ENCODE peak calls at places on chromosome 13, in six cellular contexts. One of them, this sample, is unnamed.
A peak's percentile ranks its signal among the peaks of the same experiment; 100 is the strongest.

GRCh38 chr13:45180303-45180702 is 20.5 kb downstream of the KCTD4 start:
- DNase-seq in heart right ventricle: no peak
- DNase-seq in SK-N-SH: no peak
- DNase-seq in cardiac muscle cell: no peak
- DNase-seq in mucosa of descending colon: no peak
- DNase-seq in ovary: no peak
- DNase-seq in this sample: no peak

GRCh38 chr13:48126944-48127814 is 32.3 kb upstream of the MED4 start:
- DNase-seq in heart right ventricle: peak; percentile 76
- DNase-seq in SK-N-SH: peak; percentile 67
- DNase-seq in cardiac muscle cell: peak; percentile 71
- DNase-seq in mucosa of descending colon: no peak
- DNase-seq in ovary: peak; percentile 61
- DNase-seq in this sample: no peak

GRCh38 chr13:46580362-46580839 is 27.4 kb downstream of the LRCH1 start:
- DNase-seq in heart right ventricle: no peak
- DNase-seq in SK-N-SH: no peak
- DNase-seq in cardiac muscle cell: no peak
- DNase-seq in mucosa of descending colon: no peak
- DNase-seq in ovary: no peak
- DNase-seq in this sample: no peak

GRCh38 chr13:105806335-105806920 is 729.0 kb downstream of the EFNB2 start:
- DNase-seq in heart right ventricle: no peak
- DNase-seq in SK-N-SH: no peak
- DNase-seq in cardiac muscle cell: no peak
- DNase-seq in mucosa of descending colon: no peak
- DNase-seq in ovary: no peak
- DNase-seq in this sample: no peak

GRCh38 chr13:42373048-42373812 is 101.3 kb downstream of the AKAP11 start:
- DNase-seq in heart right ventricle: no peak
- DNase-seq in SK-N-SH: no peak
- DNase-seq in cardiac muscle cell: no peak
- DNase-seq in mucosa of descending colon: no peak
- DNase-seq in ovary: no peak
- DNase-seq in this sample: no peak

GRCh38 chr13:79941752-79942151 is 399.2 kb downstream of the SPRY2 start:
- DNase-seq in heart right ventricle: no peak
- DNase-seq in SK-N-SH: no peak
- DNase-seq in cardiac muscle cell: no peak
- DNase-seq in mucosa of descending colon: no peak
- DNase-seq in ovary: no peak
- DNase-seq in this sample: no peak

GRCh38 chr13:109700176-109700575 is 86.2 kb downstream of the IRS2 start:
- DNase-seq in heart right ventricle: peak; percentile 78
- DNase-seq in SK-N-SH: peak; percentile 87
- DNase-seq in cardiac muscle cell: peak; percentile 75
- DNase-seq in mucosa of descending colon: peak; percentile 92
- DNase-seq in ovary: peak; percentile 83
- DNase-seq in this sample: no peak

GRCh38 chr13:100657881-100658315 is 16.7 kb downstream of the TMTC4 start:
- DNase-seq in heart right ventricle: no peak
- DNase-seq in SK-N-SH: no peak
- DNase-seq in cardiac muscle cell: no peak
- DNase-seq in mucosa of descending colon: no peak
- DNase-seq in ovary: no peak
- DNase-seq in this sample: no peak

GRCh38 chr13:72774019-72774418 is 7.7 kb downstream of the DIS3 start:
- DNase-seq in heart right ventricle: no peak
- DNase-seq in SK-N-SH: no peak
- DNase-seq in cardiac muscle cell: no peak
- DNase-seq in mucosa of descending colon: no peak
- DNase-seq in ovary: no peak
- DNase-seq in this sample: no peak

GRCh38 chr13:95931300-95932025 is 121.7 kb downstream of the UGGT2 start:
- DNase-seq in heart right ventricle: no peak
- DNase-seq in SK-N-SH: no peak
- DNase-seq in cardiac muscle cell: no peak
- DNase-seq in mucosa of descending colon: no peak
- DNase-seq in ovary: no peak
- DNase-seq in this sample: no peak

GRCh38 chr13:72590091-72590490 is 137.3 kb downstream of the MZT1 start:
- DNase-seq in heart right ventricle: no peak
- DNase-seq in SK-N-SH: no peak
- DNase-seq in cardiac muscle cell: no peak
- DNase-seq in mucosa of descending colon: no peak
- DNase-seq in ovary: no peak
- DNase-seq in this sample: no peak

GRCh38 chr13:50149932-50150331 is 134.7 kb downstream of the KCNRG start:
- DNase-seq in heart right ventricle: no peak
- DNase-seq in SK-N-SH: no peak
- DNase-seq in cardiac muscle cell: peak; percentile 15
- DNase-seq in mucosa of descending colon: no peak
- DNase-seq in ovary: no peak
- DNase-seq in this sample: no peak

GRCh38 chr13:48585456-48585840 is 52.6 kb upstream of the RCBTB2 start:
- DNase-seq in heart right ventricle: no peak
- DNase-seq in SK-N-SH: no peak
- DNase-seq in cardiac muscle cell: no peak
- DNase-seq in mucosa of descending colon: no peak
- DNase-seq in ovary: no peak
- DNase-seq in this sample: no peak

GRCh38 chr13:76635232-76636021 is 250.8 kb downstream of the KCTD12 start:
- DNase-seq in heart right ventricle: no peak
- DNase-seq in SK-N-SH: no peak
- DNase-seq in cardiac muscle cell: no peak
- DNase-seq in mucosa of descending colon: no peak
- DNase-seq in ovary: no peak
- DNase-seq in this sample: no peak

GRCh38 chr13:97540696-97541095 is 106.7 kb downstream of the RAP2A start:
- DNase-seq in heart right ventricle: no peak
- DNase-seq in SK-N-SH: no peak
- DNase-seq in cardiac muscle cell: no peak
- DNase-seq in mucosa of descending colon: no peak
- DNase-seq in ovary: no peak
- DNase-seq in this sample: no peak
- H3K9me3 ChIP-seq in heart right ventricle: no peaks in the 10 kb centered on the region
- H3K9me3 ChIP-seq in SK-N-SH: no peaks in the 10 kb centered on the region
- H3K9me3 ChIP-seq in cardiac muscle cell: no peaks in the 10 kb centered on the region
- H3K9me3 ChIP-seq in mucosa of descending colon: no peaks in the 10 kb centered on the region
- H3K9me3 ChIP-seq in ovary: no peaks in the 10 kb centered on the region
- H3K9me3 ChIP-seq in this sample: no peaks in the 10 kb centered on the region

DNA sequence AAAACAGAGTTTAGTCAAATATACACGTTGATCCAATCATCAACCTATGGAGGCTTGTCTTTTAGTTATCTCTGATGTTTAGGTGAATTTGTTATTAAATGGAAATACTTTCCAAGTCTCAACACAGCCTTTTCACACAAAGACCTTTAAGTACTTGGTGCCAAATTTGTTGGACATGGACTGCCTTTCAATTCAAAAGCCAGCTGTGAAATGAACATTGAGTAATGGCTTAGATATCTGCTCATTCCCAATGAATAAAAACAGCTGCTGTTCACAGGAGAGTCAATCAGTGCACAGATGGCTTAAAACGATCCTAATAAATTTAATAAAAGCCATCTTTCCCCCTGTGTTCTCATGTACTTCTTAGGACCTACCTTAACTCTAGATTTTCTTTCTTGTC is 19.9 kb upstream of the DHRS12 start:
- DNase-seq in heart right ventricle: no peak
- DNase-seq in SK-N-SH: no peak
- DNase-seq in cardiac muscle cell: no peak
- DNase-seq in mucosa of descending colon: no peak
- DNase-seq in ovary: no peak
- DNase-seq in this sample: no peak
- H3K4me1 ChIP-seq in heart right ventricle: peaks cover 25% of the 10 kb centered on the region
- H3K4me1 ChIP-seq in SK-N-SH: peaks cover 16% of the 10 kb centered on the region
- H3K4me1 ChIP-seq in cardiac muscle cell: peaks cover 6% of the 10 kb centered on the region
- H3K4me1 ChIP-seq in mucosa of descending colon: no peaks in the 10 kb centered on the region
- H3K4me1 ChIP-seq in ovary: peaks cover 5% of the 10 kb centered on the region
- H3K4me1 ChIP-seq in this sample: peaks cover 80% of the 10 kb centered on the region

DNA sequence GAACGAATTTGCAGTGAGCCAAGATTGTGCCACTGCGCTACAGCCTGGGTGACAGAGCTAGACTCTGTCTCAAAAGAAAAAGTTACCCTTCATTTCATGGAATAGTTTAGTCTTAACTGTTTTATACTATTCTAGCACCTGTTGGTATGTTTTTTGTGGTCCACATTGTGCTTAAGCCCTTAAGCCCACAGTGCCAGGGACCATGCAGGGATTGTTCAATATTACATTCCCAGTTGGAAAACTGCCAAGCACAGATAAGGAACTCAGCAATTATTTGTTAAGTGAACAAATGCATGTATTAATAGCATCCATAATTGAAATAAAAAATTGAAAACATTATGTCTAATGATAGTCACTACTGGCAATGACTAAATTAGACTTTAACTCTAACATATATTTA is 193.5 kb downstream of the PCDH17 start:
- DNase-seq in heart right ventricle: no peak
- DNase-seq in SK-N-SH: no peak
- DNase-seq in cardiac muscle cell: no peak
- DNase-seq in mucosa of descending colon: no peak
- DNase-seq in ovary: no peak
- DNase-seq in this sample: no peak
- H3K9me3 ChIP-seq in heart right ventricle: no peaks in the 10 kb centered on the region
- H3K9me3 ChIP-seq in SK-N-SH: no peaks in the 10 kb centered on the region
- H3K9me3 ChIP-seq in cardiac muscle cell: no peaks in the 10 kb centered on the region
- H3K9me3 ChIP-seq in mucosa of descending colon: peaks cover 40% of the 10 kb centered on the region
- H3K9me3 ChIP-seq in ovary: no peaks in the 10 kb centered on the region
- H3K9me3 ChIP-seq in this sample: peaks cover 20% of the 10 kb centered on the region

DNA sequence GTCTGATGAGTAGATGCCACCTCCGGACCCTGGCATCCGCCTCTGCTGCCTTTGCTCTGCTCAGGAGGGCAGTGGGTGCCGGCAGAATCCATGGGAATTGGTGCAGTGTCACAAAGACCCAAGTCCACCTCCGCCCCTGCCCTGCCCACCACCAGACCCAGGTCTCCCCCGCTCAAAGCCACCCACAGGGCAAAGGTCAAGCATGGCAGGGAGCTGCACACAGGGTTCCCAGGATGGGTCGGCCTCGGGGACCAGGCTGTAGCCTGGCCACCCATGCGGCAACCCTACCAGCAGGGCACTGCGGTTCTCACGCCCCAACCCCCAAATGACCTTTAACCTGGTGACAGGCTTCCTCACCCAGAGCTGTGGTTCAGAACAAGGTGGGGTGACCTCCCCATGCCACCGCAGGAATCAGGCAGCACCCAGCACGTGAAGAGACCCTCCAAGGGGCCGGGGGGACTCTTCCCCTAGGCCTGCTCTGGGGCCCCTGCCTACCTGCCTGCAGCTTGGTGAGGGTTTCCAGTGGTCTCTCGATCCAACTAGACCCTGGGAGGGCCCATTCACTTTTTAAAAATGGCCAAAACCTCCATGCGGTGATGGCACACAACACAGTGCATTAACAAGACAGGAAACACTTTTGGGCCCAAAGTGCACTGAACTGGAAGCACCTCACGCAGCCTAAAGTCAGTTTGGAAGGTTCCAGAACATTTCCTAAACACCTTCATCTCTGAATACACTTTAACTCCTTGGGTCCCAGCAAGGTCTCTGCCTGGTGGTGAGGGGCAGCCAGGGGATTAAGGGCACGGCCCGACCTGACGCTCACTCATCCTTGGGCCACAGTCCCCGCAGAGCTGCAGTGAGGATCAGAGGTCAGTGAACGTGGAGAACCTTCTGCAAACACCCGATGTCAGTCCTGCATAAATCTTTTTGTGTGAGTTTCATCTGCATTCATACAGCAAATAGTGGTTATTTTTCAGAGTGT is 11.0 kb downstream of the GAS6 start:
- DNase-seq in heart right ventricle: no peak
- DNase-seq in SK-N-SH: no peak
- DNase-seq in cardiac muscle cell: no peak
- DNase-seq in mucosa of descending colon: peak; percentile 40
- DNase-seq in ovary: peak; percentile 38
- DNase-seq in this sample: peak; percentile 28
- H3K4me1 ChIP-seq in heart right ventricle: peaks cover 74% of the 10 kb centered on the region
- H3K4me1 ChIP-seq in SK-N-SH: peaks cover 27% of the 10 kb centered on the region
- H3K4me1 ChIP-seq in cardiac muscle cell: peaks cover 4% of the 10 kb centered on the region
- H3K4me1 ChIP-seq in mucosa of descending colon: peaks cover 67% of the 10 kb centered on the region
- H3K4me1 ChIP-seq in ovary: peaks cover 33% of the 10 kb centered on the region
- H3K4me1 ChIP-seq in this sample: peaks cover 27% of the 10 kb centered on the region

DNA sequence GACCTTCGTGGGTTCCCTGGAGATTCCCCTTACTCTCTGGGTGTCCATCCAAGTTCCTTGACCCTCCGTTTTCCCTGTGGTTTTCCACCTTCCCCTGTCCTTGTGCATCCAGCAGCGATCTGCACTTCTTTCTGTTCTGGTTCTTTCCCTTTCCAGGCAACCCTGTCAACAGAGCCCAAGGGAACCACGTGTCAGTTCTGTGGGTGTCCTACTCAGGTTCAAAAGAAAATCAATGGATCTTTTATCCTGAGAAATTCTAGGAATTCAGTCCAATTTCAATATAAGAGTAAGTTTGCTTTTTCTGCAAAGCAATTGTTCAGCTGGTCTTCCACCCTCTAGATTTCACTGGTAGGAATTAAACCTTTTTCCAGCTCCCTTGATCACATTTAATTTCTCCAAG is 1394.8 kb upstream of the SLC10A2 start:
- DNase-seq in heart right ventricle: no peak
- DNase-seq in SK-N-SH: no peak
- DNase-seq in cardiac muscle cell: no peak
- DNase-seq in mucosa of descending colon: no peak
- DNase-seq in ovary: no peak
- DNase-seq in this sample: no peak
- H3K9me3 ChIP-seq in heart right ventricle: no peaks in the 10 kb centered on the region
- H3K9me3 ChIP-seq in SK-N-SH: no peaks in the 10 kb centered on the region
- H3K9me3 ChIP-seq in cardiac muscle cell: no peaks in the 10 kb centered on the region
- H3K9me3 ChIP-seq in mucosa of descending colon: no peaks in the 10 kb centered on the region
- H3K9me3 ChIP-seq in ovary: no peaks in the 10 kb centered on the region
- H3K9me3 ChIP-seq in this sample: peaks cover 6% of the 10 kb centered on the region

DNA sequence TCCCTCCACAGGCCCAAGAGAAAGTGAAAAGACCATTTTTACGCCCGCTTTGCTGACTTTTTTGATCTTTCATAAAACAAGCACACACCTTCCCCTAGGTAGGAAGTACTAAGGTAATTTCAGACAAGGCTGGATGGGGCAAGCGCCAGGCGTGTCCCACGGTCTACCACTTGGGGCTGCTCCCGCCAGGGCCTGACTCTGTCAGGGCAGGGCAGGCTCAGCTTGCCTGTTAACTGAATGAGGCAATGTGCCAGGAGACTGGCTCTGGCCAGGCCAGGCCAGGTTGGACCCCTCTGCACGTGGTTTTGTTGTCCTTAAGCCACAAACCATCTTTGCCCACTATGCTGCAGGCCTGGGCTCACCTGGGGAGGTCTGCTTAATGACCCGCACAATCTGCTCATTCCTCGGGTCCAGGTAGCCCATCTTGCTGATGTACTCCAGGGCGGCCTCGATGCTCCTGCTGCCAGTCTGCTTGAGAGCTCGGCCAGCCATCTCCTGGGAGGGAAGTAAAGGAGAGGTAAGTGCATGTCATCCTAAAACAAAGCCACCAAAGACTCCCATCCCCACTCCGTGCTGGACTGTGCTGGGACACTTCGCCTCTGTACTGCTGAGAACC is 70.4 kb downstream of the LATS2 start:
- DNase-seq in heart right ventricle: no peak
- DNase-seq in SK-N-SH: no peak
- DNase-seq in cardiac muscle cell: no peak
- DNase-seq in mucosa of descending colon: no peak
- DNase-seq in ovary: no peak
- DNase-seq in this sample: no peak
- H3K4me1 ChIP-seq in heart right ventricle: no peaks in the 10 kb centered on the region
- H3K4me1 ChIP-seq in SK-N-SH: no peaks in the 10 kb centered on the region
- H3K4me1 ChIP-seq in cardiac muscle cell: no peaks in the 10 kb centered on the region
- H3K4me1 ChIP-seq in mucosa of descending colon: no peaks in the 10 kb centered on the region
- H3K4me1 ChIP-seq in ovary: no peaks in the 10 kb centered on the region
- H3K4me1 ChIP-seq in this sample: peaks cover 7% of the 10 kb centered on the region